ENCODE peak calls at places on chromosome 20, in ten cellular contexts. I, W, C, J, Q, M, U, D, A and K are unnamed samples.

GRCh38 chr20:47970282-47970903 is 185.1 kb upstream of the SULF2 start:
- DNase-seq in M (peak), Q (peak), I (no peak), C (no peak), A (no peak), U (no peak), D (no peak), W (no peak), J (peak), K (no peak)

GRCh38 chr20:58691773-58692578 is 624 bp upstream of the NPEPL1 start:
- DNase-seq in M (peak), Q (peak), I (no peak), C (no peak), A (no peak), W (peak), U (no peak), J (no peak), D (peak), K (no peak)

GRCh38 chr20:4083103-4083864 is 67.9 kb upstream of the RNF24 start:
- DNase-seq in C (no peak), D (no peak), M (no peak), U (no peak), J (no peak), W (no peak), Q (no peak), I (no peak), A (peak), K (no peak)

GRCh38 chr20:13012886-13013285 is 4.1 kb downstream of the SPTLC3 start:
- DNase-seq in U (no peak), W (no peak), J (no peak), D (no peak), A (no peak), I (no peak), M (no peak), Q (no peak), C (no peak), K (no peak)

GRCh38 chr20:37362231-37362792 is 16.4 kb downstream of the SRC start:
- DNase-seq in A (no peak), D (no peak), I (no peak), M (no peak), U (no peak), C (no peak), J (no peak), W (no peak), Q (peak), K (no peak)

GRCh38 chr20:52105045-52105572 is 86.5 kb downstream of the ZFP64 start:
- DNase-seq in J (peak), M (peak), D (no peak), W (no peak), U (no peak), I (no peak), A (no peak), Q (no peak), C (peak), K (no peak)

GRCh38 chr20:61913423-61914225 is 152.1 kb downstream of the TAF4 start:
- DNase-seq in M (no peak), J (no peak), I (no peak), W (no peak), Q (no peak), C (no peak), U (no peak), D (no peak), A (no peak), K (no peak)

GRCh38 chr20:31943052-31943471 is 8.8 kb downstream of the PDRG1 start:
- DNase-seq in U (no peak), J (no peak), Q (peak), M (no peak), W (no peak), D (no peak), C (no peak), A (no peak), I (no peak), K (no peak)

GRCh38 chr20:39298566-39299501 is 336.7 kb downstream of the DHX35 start:
- DNase-seq in A (no peak), M (no peak), J (no peak), I (no peak), U (no peak), Q (no peak), W (no peak), D (no peak), C (no peak), K (no peak)

GRCh38 chr20:2889209-2889608 is 15.9 kb downstream of the PTPRA start:
- DNase-seq in W (no peak), A (no peak), U (no peak), C (no peak), D (no peak), I (no peak), Q (no peak), J (no peak), M (no peak), K (no peak)

GRCh38 chr20:23246682-23247664 is 103.6 kb upstream of the NXT1 start:
- DNase-seq in A (peak), Q (peak), C (no peak), J (no peak), W (no peak), U (no peak), D (no peak), M (no peak), I (no peak), K (no peak)

GRCh38 chr20:34475979-34476736 is 40.1 kb upstream of the DYNLRB1 start:
- DNase-seq in I (no peak), D (peak), C (peak), W (peak), J (peak), U (no peak), Q (peak), M (peak), A (peak), K (peak)

GRCh38 chr20:62064788-62065668 is 653 bp downstream of the TAF4 start:
- DNase-seq in C (peak), U (peak), W (peak), I (peak), Q (peak), J (peak), A (peak), M (no peak), D (no peak), K (no peak)

GRCh38 chr20:47607208-47607613 is 105.5 kb downstream of the NCOA3 start:
- DNase-seq in C (no peak), Q (no peak), I (no peak), M (peak), J (peak), W (no peak), U (peak), A (peak), D (no peak), K (no peak)

GRCh38 chr20:61300741-61301140 is 48.7 kb downstream of the CDH4 start:
- DNase-seq in C (no peak), W (no peak), Q (no peak), D (no peak), M (no peak), A (no peak), U (no peak), I (no peak), J (no peak), K (no peak)

GRCh38 chr20:17884318-17885003 is 84.1 kb downstream of the SNX5 start:
- DNase-seq in J (no peak), Q (no peak), U (no peak), D (no peak), A (no peak), C (no peak), M (no peak), I (no peak), W (no peak), K (no peak)

GRCh38 chr20:11511816-11512215 is 405.9 kb upstream of the BTBD3 start:
- DNase-seq in D (no peak), M (no peak), A (no peak), W (no peak), Q (no peak), U (no peak), J (no peak), C (no peak), I (no peak), K (no peak)